ENCODE peak calls at places on chromosomes 4 and X, in six cellular contexts. A is nucleus accumbens; F is astrocyte of the spinal cord; Q is GM20000; D is activated effector memory CD4-positive, alpha-beta T cell treated with Interleukin-2 at 50 U/mL for 16 hours; J is endothelial cell. M is an unnamed sample.

GRCh38 chr4:105158837-105159236 is 12.2 kb downstream of the TET2 start:
- DNase-seq in A (no peak), F (no peak), Q (no peak), D (no peak), J (no peak), M (no peak)

GRCh38 chr4:3363411-3364141 is 70.8 kb downstream of the RGS12 start:
- DNase-seq in A (no peak), F (no peak), Q (no peak), D (no peak), J (no peak), M (no peak)

GRCh38 chr4:64617813-64618212 is 208.6 kb upstream of the TECRL start:
- DNase-seq in A (no peak), F (peak; percentile 5), Q (no peak), D (no peak), J (no peak), M (no peak)

GRCh38 chr4:118834070-118834469 is 1.9 kb downstream of the SEC24D start:
- DNase-seq in A (no peak), F (peak; percentile 23), Q (no peak), D (no peak), J (no peak), M (no peak)

GRCh38 chr4:169033660-169034059 is 23.6 kb upstream of the CBR4 start:
- DNase-seq in A (no peak), F (no peak), Q (no peak), D (no peak), J (no peak), M (no peak)

GRCh38 chr4:102809190-102809589 is 18.2 kb downstream of the UBE2D3 start:
- DNase-seq in A (no peak), F (no peak), Q (no peak), D (no peak), J (no peak), M (no peak)

GRCh38 chr4:145523117-145523516 is 41.5 kb downstream of the SMAD1 start:
- DNase-seq in A (no peak), F (no peak), Q (no peak), D (no peak), J (no peak), M (no peak)

GRCh38 chrX:13110427-13111324 is 66.3 kb upstream of the FAM9C start:
- DNase-seq in A (no peak), F (peak; percentile 92), Q (no peak), D (no peak), J (no peak), M (no peak)

GRCh38 chr4:168601899-168602298 is 105.0 kb downstream of the PALLD start:
- DNase-seq in A (no peak), F (no peak), Q (no peak), D (no peak), J (no peak), M (no peak)

GRCh38 chrX:118847676-118848075 is 24.1 kb downstream of the ZCCHC12 start:
- DNase-seq in A (no peak), F (peak; percentile 52), Q (peak; percentile 45), D (no peak), J (peak; percentile 33), M (no peak)

GRCh38 chr4:76850010-76850441 is 47.9 kb downstream of the SOWAHB start:
- DNase-seq in A (no peak), F (peak; percentile 97), Q (no peak), D (no peak), J (no peak), M (no peak)

GRCh38 chrX:123860983-123861382 is 1.1 kb downstream of the XIAP start:
- DNase-seq in A (no peak), F (peak; percentile 25), Q (no peak), D (no peak), J (no peak), M (no peak)

GRCh38 chr4:8854866-8855265 is 16.8 kb downstream of the HMX1 start:
- DNase-seq in A (no peak), F (peak; percentile 13), Q (no peak), D (no peak), J (no peak), M (no peak)

GRCh38 chr4:48909697-48910096 is 3.1 kb upstream of the OCIAD2 start:
- DNase-seq in A (no peak), F (peak; percentile 98), Q (no peak), D (no peak), J (no peak), M (peak; percentile 28)

GRCh38 chr4:160318567-160319220 is 1215.8 kb downstream of the RAPGEF2 start:
- DNase-seq in A (no peak), F (peak; percentile 82), Q (no peak), D (no peak), J (no peak), M (no peak)

GRCh38 chrX:39753296-39753996 is 344.3 kb downstream of the BCOR start:
- DNase-seq in A (no peak), F (no peak), Q (no peak), D (no peak), J (no peak), M (no peak)

GRCh38 chrX:9489234-9489633 is 24.4 kb downstream of the TBL1X start:
- DNase-seq in A (no peak), F (no peak), Q (no peak), D (no peak), J (no peak), M (no peak)

GRCh38 chr4:15756361-15756861 is 21.7 kb upstream of the CD38 start:
- DNase-seq in A (no peak), F (peak; percentile 55), Q (no peak), D (peak; percentile 51), J (no peak), M (peak; percentile 73)

GRCh38 chrX:123859409-123859827 is 435 bp upstream of the XIAP start:
- DNase-seq in A (peak; percentile 71), F (no peak), Q (no peak), D (no peak), J (no peak), M (peak; percentile 28)

GRCh38 chrX:68947882-68948605 is 119.2 kb downstream of the EFNB1 start:
- DNase-seq in A (no peak), F (no peak), Q (no peak), D (no peak), J (no peak), M (no peak)

GRCh38 chr4:64713256-64713840 is 304.1 kb upstream of the TECRL start:
- DNase-seq in A (no peak), F (peak; percentile 51), Q (peak; percentile 21), D (no peak), J (no peak), M (no peak)

GRCh38 chr4:6143603-6144181 is 56.7 kb downstream of the JAKMIP1 start:
- DNase-seq in A (no peak), F (no peak), Q (no peak), D (no peak), J (no peak), M (no peak)

GRCh38 chr4:47209833-47210232 is 178.5 kb downstream of the GABRB1 start:
- DNase-seq in A (no peak), F (peak; percentile 82), Q (no peak), D (no peak), J (no peak), M (no peak)

M was measured in activated CD4-positive, alpha-beta T cell treated with anti-CD3 and anti-CD28 coated beads, Interleukin-2, amount 50 U/mL, for 4 hours.